ENCODE peak calls at places on chromosomes 4 and X, in seven cellular contexts. H, T, N, R, P, W and O are unnamed samples.

GRCh38 chrX:143934542-143934941 is 50.7 kb downstream of the UBE2NL start:
- DNase-seq in H (no peak), T (no peak), N (no peak), R (no peak), P (no peak), W (no peak), O (no peak)

GRCh38 chr4:77146426-77147399 is 10.3 kb upstream of the CCNG2 start:
- DNase-seq in H (peak; percentile 62), T (peak; percentile 17), N (no peak), R (no peak), P (no peak), W (peak; percentile 29), O (no peak)

GRCh38 chr4:147094228-147094627 is 148.6 kb upstream of the TTC29 start:
- DNase-seq in H (no peak), T (no peak), N (no peak), R (no peak), P (no peak), W (peak; percentile 36), O (no peak)

GRCh38 chrX:20355187-20355586 is 88.5 kb upstream of the RPS6KA3 start:
- DNase-seq in H (no peak), T (no peak), N (no peak), R (no peak), P (no peak), W (no peak), O (no peak)

GRCh38 chr4:40576651-40577480 is 52.8 kb downstream of the RBM47 start:
- DNase-seq in H (peak; percentile 92), T (peak; percentile 48), N (peak; percentile 36), R (peak; percentile 98), P (peak; percentile 39), W (peak; percentile 93), O (peak; percentile 88)

GRCh38 chrX:434946-435345 is 48.2 kb upstream of the PPP2R3B start:
- DNase-seq in H (no peak), T (no peak), N (no peak), R (no peak), P (no peak), W (no peak), O (no peak)

GRCh38 chrX:758917-759316 is 128.3 kb downstream of the SHOX start:
- DNase-seq in H (no peak), T (no peak), N (no peak), R (no peak), P (no peak), W (no peak), O (no peak)

GRCh38 chr4:107619065-107619464 is 101.0 kb downstream of the PAPSS1 start:
- DNase-seq in H (peak; percentile 90), T (no peak), N (no peak), R (no peak), P (no peak), W (peak; percentile 17), O (peak; percentile 62)

GRCh38 chr4:30073001-30073710 is 647.0 kb upstream of the PCDH7 start:
- DNase-seq in H (no peak), T (no peak), N (no peak), R (no peak), P (no peak), W (no peak), O (no peak)

GRCh38 chr4:17030543-17030942 is 132.1 kb upstream of the LDB2 start:
- DNase-seq in H (peak; percentile 87), T (no peak), N (no peak), R (no peak), P (peak; percentile 35), W (peak; percentile 24), O (no peak)

GRCh38 chr4:139643042-139643895 is 22.4 kb upstream of the MGST2 start:
- DNase-seq in H (no peak), T (no peak), N (no peak), R (no peak), P (no peak), W (no peak), O (no peak)

GRCh38 chr4:140003851-140004579 is 150.0 kb downstream of the MAML3 start:
- DNase-seq in H (no peak), T (no peak), N (peak; percentile 25), R (no peak), P (no peak), W (no peak), O (no peak)

GRCh38 chrX:7346021-7346420 is 198.1 kb upstream of the PUDP start:
- DNase-seq in H (peak; percentile 67), T (no peak), N (no peak), R (no peak), P (no peak), W (no peak), O (no peak)

GRCh38 chr4:148795156-148795864 is 353.1 kb upstream of the NR3C2 start:
- DNase-seq in H (no peak), T (no peak), N (peak; percentile 26), R (peak; percentile 89), P (no peak), W (peak; percentile 59), O (no peak)

GRCh38 chr4:77155631-77156345 is 1.2 kb upstream of the CCNG2 start:
- DNase-seq in H (no peak), T (no peak), N (no peak), R (no peak), P (no peak), W (no peak), O (no peak)

GRCh38 chr4:4387531-4388311 is 819 bp downstream of the NSG1 start:
- DNase-seq in H (peak; percentile 24), T (no peak), N (peak; percentile 42), R (no peak), P (no peak), W (peak; percentile 35), O (no peak)

GRCh38 chrX:130053236-130053635 is 57.1 kb downstream of the ELF4 start:
- DNase-seq in H (no peak), T (no peak), N (no peak), R (no peak), P (no peak), W (no peak), O (no peak)

GRCh38 chrX:17597836-17598434 is 139.4 kb upstream of the SCML1 start:
- DNase-seq in H (peak; percentile 32), T (no peak), N (no peak), R (peak; percentile 77), P (peak; percentile 70), W (peak; percentile 35), O (peak; percentile 78)

GRCh38 chr4:37685726-37686372 is 327 bp downstream of the RELL1 start:
- DNase-seq in H (peak; percentile 76), T (peak; percentile 39), N (peak; percentile 77), R (peak; percentile 55), P (no peak), W (peak; percentile 81), O (no peak)

GRCh38 chrX:37349131-37350033 is at the start of gene PRRG1:
- DNase-seq in H (peak; percentile 91), T (peak; percentile 83), N (peak; percentile 96), R (peak; percentile 68), P (peak; percentile 74), W (peak; percentile 96), O (peak; percentile 75)

GRCh38 chrX:107118322-107119147 is at the start of gene RBM41:
- DNase-seq in H (peak; percentile 81), T (peak; percentile 73), N (peak; percentile 78), R (peak; percentile 86), P (peak; percentile 61), W (peak; percentile 81), O (peak; percentile 86)

GRCh38 chr4:8771258-8771590 is 100.4 kb downstream of the HMX1 start:
- DNase-seq in H (no peak), T (no peak), N (no peak), R (no peak), P (no peak), W (no peak), O (no peak)

GRCh38 chr4:128525939-128526630 is 238.5 kb upstream of the PGRMC2 start:
- DNase-seq in H (peak; percentile 71), T (no peak), N (no peak), R (no peak), P (no peak), W (no peak), O (no peak)

GRCh38 chrX:119755981-119756533 is 2.3 kb upstream of the SOWAHD start:
- DNase-seq in H (no peak), T (no peak), N (no peak), R (peak; percentile 34), P (no peak), W (no peak), O (no peak)

GRCh38 chr4:176478076-176478475 is 158.3 kb downstream of the SPCS3 start:
- DNase-seq in H (peak; percentile 23), T (no peak), N (no peak), R (no peak), P (no peak), W (no peak), O (no peak)

GRCh38 chr4:136319789-136320470 is 1212.4 kb downstream of the PCDH18 start:
- DNase-seq in H (no peak), T (no peak), N (no peak), R (no peak), P (no peak), W (peak; percentile 65), O (no peak)
- H3K27ac ChIP-seq in H (no peak overlapping the region), T (no peak overlapping the region), N (no peak overlapping the region), R (no peak overlapping the region), P (no peak overlapping the region), W (peak overlapping the region; percentile 61), O (no peak overlapping the region)

DNA sequence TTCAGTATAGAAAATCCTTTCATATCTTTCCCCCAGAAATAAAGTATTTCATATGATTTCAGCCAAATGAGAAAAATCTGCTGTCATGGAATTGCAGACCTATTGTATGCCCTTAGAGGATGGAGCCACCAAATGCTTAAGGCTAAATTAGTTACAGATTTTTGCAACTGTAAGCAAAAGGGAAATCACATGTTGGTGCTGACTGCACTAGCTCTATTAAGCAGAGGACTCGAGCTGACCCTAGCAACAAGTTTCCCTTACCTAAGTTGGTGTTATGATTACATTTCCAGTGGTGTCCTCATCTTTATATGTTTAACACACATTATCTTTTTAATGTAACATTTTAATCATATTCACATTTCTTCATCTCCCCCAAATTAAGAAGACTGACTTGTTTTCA is 58.3 kb upstream of the DOCK11 start:
- DNase-seq in H (no peak), T (no peak), N (no peak), R (no peak), P (no peak), W (no peak), O (no peak)
- H3K27ac ChIP-seq in H (no peak overlapping the region), T (no peak overlapping the region), N (no peak overlapping the region), R (no peak overlapping the region), P (no peak overlapping the region), W (no peak overlapping the region), O (no peak overlapping the region)

GRCh38 chrX:131621650-131622049 is 77.8 kb downstream of the OR13H1 start:
- DNase-seq in H (no peak), T (no peak), N (no peak), R (no peak), P (no peak), W (no peak), O (no peak)
- H3K27ac ChIP-seq in H (no peak overlapping the region), T (no peak overlapping the region), N (no peak overlapping the region), R (no peak overlapping the region), P (no peak overlapping the region), W (no peak overlapping the region), O (no peak overlapping the region)

DNA sequence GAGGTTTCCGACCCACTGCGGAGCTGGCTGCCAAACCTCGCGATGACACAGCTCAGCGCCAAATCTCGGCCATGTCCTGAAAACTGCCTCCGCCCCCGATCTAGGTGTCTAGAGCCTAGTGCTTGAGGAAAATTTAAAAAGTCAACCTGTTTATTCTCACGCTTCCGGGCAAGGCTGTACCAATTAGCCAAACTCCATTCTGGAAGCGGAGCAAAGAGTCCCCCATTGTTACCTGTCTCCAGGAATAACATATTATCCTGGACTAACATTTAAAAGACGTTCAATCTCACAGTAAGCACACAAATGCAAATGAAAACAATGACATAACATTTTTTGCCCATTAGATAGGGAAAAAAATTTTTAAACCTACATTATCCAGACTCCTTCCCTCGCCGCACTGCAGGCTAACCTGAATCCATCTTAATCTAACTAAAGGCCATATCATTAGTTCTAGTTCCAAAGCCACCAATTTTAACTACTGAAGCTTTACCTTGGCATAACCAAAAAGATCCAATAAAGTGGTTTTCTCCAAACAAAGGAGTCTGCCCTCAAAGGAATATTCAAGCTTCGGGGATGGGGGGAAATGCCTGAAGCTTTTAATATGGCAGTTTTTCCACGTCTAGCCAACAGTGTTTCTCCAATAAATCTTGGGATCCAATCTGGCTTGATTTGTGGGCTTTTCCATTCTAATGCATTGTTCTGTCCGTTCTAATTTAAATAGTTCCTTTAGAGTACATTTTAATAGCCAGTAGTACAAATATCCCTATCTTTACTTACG is 1.9 kb downstream of the HUWE1 start:
- DNase-seq in H (peak; percentile 7), T (no peak), N (no peak), R (no peak), P (no peak), W (no peak), O (no peak)
- H3K27ac ChIP-seq in H (peak overlapping the region; percentile 84), T (peak overlapping the region; percentile 92), N (peak overlapping the region; percentile 16), R (peak overlapping the region; percentile 67), P (peak overlapping the region; percentile 80), W (peak overlapping the region; percentile 79), O (peak overlapping the region; percentile 90)